ENCODE peak calls at places on chromosomes 5 and 9, in five cellular contexts. E is neural crest cell, I is esophagus squamous epithelium, Z is T-helper 2 cell, U is GM19239. B is an unnamed sample.

GRCh38 chr9:6944093-6944551 is 186.3 kb downstream of the KDM4C start:
- DNase-seq in E (no peak), I (no peak), Z (no peak), U (no peak), B (no peak)

GRCh38 chr9:18580146-18580545 is 106.2 kb downstream of the ADAMTSL1 start:
- DNase-seq in E (no peak), I (no peak), Z (no peak), U (no peak), B (no peak)

GRCh38 chr5:142364251-142365145 is 39.7 kb upstream of the SPRY4 start:
- DNase-seq in E (no peak), I (peak), Z (no peak), U (no peak), B (no peak)

GRCh38 chr9:127567119-127567897 is 44.8 kb upstream of the STXBP1 start:
- DNase-seq in E (no peak), I (no peak), Z (no peak), U (no peak), B (no peak)

GRCh38 chr5:131810510-131811249 is 13.9 kb upstream of the FNIP1 start:
- DNase-seq in E (no peak), I (no peak), Z (no peak), U (no peak), B (no peak)

GRCh38 chr5:57199866-57200265 is 26.0 kb downstream of the GPBP1 start:
- DNase-seq in E (no peak), I (no peak), Z (no peak), U (no peak), B (no peak)

GRCh38 chr9:93041108-93041802 is 17.2 kb upstream of the SUSD3 start:
- DNase-seq in E (no peak), I (no peak), Z (no peak), U (no peak), B (peak)

GRCh38 chr5:14662721-14663120 is 1.8 kb upstream of the OTULIN start:
- DNase-seq in E (no peak), I (no peak), Z (no peak), U (no peak), B (no peak)

GRCh38 chr9:101028346-101029299 is at the start of gene PLPPR1:
- DNase-seq in E (peak), I (no peak), Z (no peak), U (no peak), B (no peak)

GRCh38 chr5:172312286-172312685 is 28.7 kb upstream of the UBTD2 start:
- DNase-seq in E (no peak), I (no peak), Z (no peak), U (no peak), B (no peak)

GRCh38 chr9:88179080-88179521 is 40.8 kb upstream of the SPATA31C2 start:
- DNase-seq in E (no peak), I (no peak), Z (no peak), U (no peak), B (no peak)

GRCh38 chr5:168951341-168951740 is 349.6 kb downstream of the SLIT3 start:
- DNase-seq in E (no peak), I (no peak), Z (no peak), U (no peak), B (peak)

GRCh38 chr9:68969538-68969937 is 44.4 kb downstream of the PRKACG start:
- DNase-seq in E (no peak), I (no peak), Z (no peak), U (no peak), B (no peak)

GRCh38 chr5:133340822-133341221 is 271.5 kb downstream of the FSTL4 start:
- DNase-seq in E (no peak), I (no peak), Z (no peak), U (no peak), B (no peak)

GRCh38 chr9:111118256-111118950 is 80.1 kb upstream of the LPAR1 start:
- DNase-seq in E (no peak), I (no peak), Z (no peak), U (no peak), B (no peak)

GRCh38 chr5:172452398-172453205 is 1.7 kb downstream of the SH3PXD2B start:
- DNase-seq in E (no peak), I (no peak), Z (no peak), U (no peak), B (no peak)

GRCh38 chr9:13140843-13141592 is 138.5 kb downstream of the MPDZ start:
- DNase-seq in E (no peak), I (no peak), Z (no peak), U (no peak), B (no peak)

GRCh38 chr9:127878001-127878651 is 651 bp upstream of the AK1 start:
- DNase-seq in E (no peak), I (no peak), Z (no peak), U (no peak), B (no peak)

GRCh38 chr9:138096192-138096845 is 218.7 kb downstream of the CACNA1B start:
- DNase-seq in E (no peak), I (no peak), Z (no peak), U (no peak), B (no peak)

GRCh38 chr5:17180957-17181723 is 36.3 kb upstream of the BASP1 start:
- DNase-seq in E (no peak), I (no peak), Z (no peak), U (no peak), B (peak)

GRCh38 chr5:39446231-39446630 is 21.5 kb upstream of the DAB2 start:
- DNase-seq in E (no peak), I (no peak), Z (no peak), U (no peak), B (no peak)

GRCh38 chr5:172828911-172829431 is 5.1 kb upstream of the ERGIC1 start:
- DNase-seq in E (no peak), I (no peak), Z (no peak), U (no peak), B (no peak)

GRCh38 chr5:158755221-158755620 is 344.5 kb downstream of the EBF1 start:
- DNase-seq in E (no peak), I (no peak), Z (no peak), U (no peak), B (no peak)

GRCh38 chr5:8233479-8233878 is 364.5 kb downstream of the MTRR start:
- DNase-seq in E (no peak), I (no peak), Z (no peak), U (no peak), B (no peak)

GRCh38 chr5:137960819-137961218 is 71.6 kb downstream of the PKD2L2 start:
- DNase-seq in E (no peak), I (no peak), Z (no peak), U (no peak), B (no peak)

GRCh38 chr9:115595951-115596742 is 478.2 kb upstream of the TNC start:
- DNase-seq in E (no peak), I (no peak), Z (no peak), U (no peak), B (peak)

GRCh38 chr5:67301285-67301904 is 104.8 kb upstream of the CD180 start:
- DNase-seq in E (no peak), I (peak), Z (no peak), U (no peak), B (peak)

GRCh38 chr5:57429513-57430120 is 53.0 kb downstream of the ACTBL2 start:
- DNase-seq in E (no peak), I (no peak), Z (no peak), U (no peak), B (no peak)

GRCh38 chr5:181224390-181225234 is 1.5 kb downstream of the TRIM41 start:
- DNase-seq in E (no peak), I (no peak), Z (no peak), U (no peak), B (no peak)

GRCh38 chr9:88852794-88853193 is 138.5 kb upstream of the S1PR3 start:
- DNase-seq in E (peak), I (no peak), Z (no peak), U (no peak), B (peak)

B was measured in H4.